ENCODE peak calls at places on chromosomes 13 and 19, in four cellular contexts. One of them, this sample, is unnamed. For H3K9me3, the result is how much of the 10 kb centered on the place peaks cover.

GRCh38 chr19:55099557-55100506 is 17.6 kb downstream of the PPP1R12C start:
- DNase-seq in IMR-90: no peak
- DNase-seq in transverse colon: no peak
- DNase-seq in A549: no peak
- DNase-seq in this sample: no peak

GRCh38 chr13:24905242-24905641 is 141.3 kb downstream of the RNF17 start:
- DNase-seq in transverse colon: no peak
- DNase-seq in IMR-90: peak
- DNase-seq in A549: no peak
- DNase-seq in this sample: no peak

GRCh38 chr13:20177049-20177831 is 15.5 kb downstream of the GJB2 start:
- DNase-seq in A549: no peak
- DNase-seq in transverse colon: no peak
- DNase-seq in IMR-90: no peak
- DNase-seq in this sample: no peak

GRCh38 chr13:91302070-91302469 is 45.4 kb upstream of the MIR17HG start:
- DNase-seq in transverse colon: no peak
- DNase-seq in IMR-90: no peak
- DNase-seq in A549: no peak
- DNase-seq in this sample: no peak

GRCh38 chr19:55080915-55081772 is 5.5 kb downstream of the EPS8L1 start:
- DNase-seq in A549: peak
- DNase-seq in transverse colon: peak
- DNase-seq in IMR-90: peak
- DNase-seq in this sample: no peak

GRCh38 chr13:24670927-24671326 is 9.3 kb upstream of the ATP12A start:
- DNase-seq in IMR-90: no peak
- DNase-seq in A549: peak
- DNase-seq in transverse colon: no peak
- DNase-seq in this sample: no peak

GRCh38 chr13:23541221-23541620 is 29.0 kb upstream of the TNFRSF19 start:
- DNase-seq in A549: no peak
- DNase-seq in IMR-90: peak
- DNase-seq in transverse colon: no peak
- DNase-seq in this sample: no peak

GRCh38 chr13:59016250-59016649 is 1147.5 kb downstream of the DIAPH3 start:
- DNase-seq in IMR-90: no peak
- DNase-seq in transverse colon: no peak
- DNase-seq in A549: no peak
- DNase-seq in this sample: no peak

GRCh38 chr13:44934724-44935123 is 54.5 kb downstream of the NUFIP1 start:
- DNase-seq in A549: no peak
- DNase-seq in transverse colon: no peak
- DNase-seq in IMR-90: peak
- DNase-seq in this sample: no peak

GRCh38 chr13:25242956-25243355 is 44.3 kb downstream of the MTMR6 start:
- DNase-seq in IMR-90: no peak
- DNase-seq in A549: no peak
- DNase-seq in transverse colon: no peak
- DNase-seq in this sample: no peak

GRCh38 chr19:40366697-40367561 is 18.4 kb downstream of the PLD3 start:
- DNase-seq in IMR-90: peak
- DNase-seq in transverse colon: no peak
- DNase-seq in A549: peak
- DNase-seq in this sample: no peak

GRCh38 chr13:41606646-41607045 is 149.3 kb downstream of the RGCC start:
- DNase-seq in transverse colon: no peak
- DNase-seq in A549: no peak
- DNase-seq in IMR-90: no peak
- DNase-seq in this sample: no peak

GRCh38 chr13:69796256-69796655 is 311.4 kb upstream of the ATXN8OS start:
- DNase-seq in A549: no peak
- DNase-seq in IMR-90: no peak
- DNase-seq in transverse colon: no peak
- DNase-seq in this sample: no peak

GRCh38 chr13:36709136-36709895 is 35.5 kb downstream of the SERTM1 start:
- DNase-seq in IMR-90: no peak
- DNase-seq in A549: no peak
- DNase-seq in transverse colon: no peak
- DNase-seq in this sample: no peak

GRCh38 chr19:55675661-55676354 is 782 bp downstream of the EPN1 start:
- DNase-seq in transverse colon: no peak
- DNase-seq in A549: no peak
- DNase-seq in IMR-90: no peak
- DNase-seq in this sample: no peak

GRCh38 chr13:79910869-79911540 is 429.9 kb downstream of the SPRY2 start:
- DNase-seq in transverse colon: no peak
- DNase-seq in IMR-90: no peak
- DNase-seq in A549: no peak
- DNase-seq in this sample: no peak

GRCh38 chr13:59666504-59666903 is 497.2 kb downstream of the DIAPH3 start:
- DNase-seq in A549: no peak
- DNase-seq in transverse colon: no peak
- DNase-seq in IMR-90: peak
- DNase-seq in this sample: no peak

GRCh38 chr13:107466326-107466725 is 749.0 kb downstream of the LIG4 start:
- DNase-seq in transverse colon: no peak
- DNase-seq in A549: no peak
- DNase-seq in IMR-90: peak
- DNase-seq in this sample: no peak

GRCh38 chr13:40271511-40271910 is 394.9 kb downstream of the FOXO1 start:
- DNase-seq in IMR-90: no peak
- DNase-seq in A549: no peak
- DNase-seq in transverse colon: peak
- DNase-seq in this sample: no peak
- H3K4me3 ChIP-seq in IMR-90: no peak
- H3K4me3 ChIP-seq in A549: no peak
- H3K4me3 ChIP-seq in transverse colon: no peak
- H3K4me3 ChIP-seq in this sample: no peak

GRCh38 chr19:3374369-3375112 is 8.2 kb downstream of the NFIC start:
- DNase-seq in transverse colon: no peak
- DNase-seq in A549: no peak
- DNase-seq in IMR-90: no peak
- DNase-seq in this sample: peak

GRCh38 chr19:3372413-3372812 is 6.0 kb downstream of the NFIC start:
- DNase-seq in transverse colon: no peak
- DNase-seq in A549: no peak
- DNase-seq in IMR-90: no peak
- DNase-seq in this sample: peak

GRCh38 chr19:3378352-3379146 is 12.2 kb downstream of the NFIC start:
- DNase-seq in A549: no peak
- DNase-seq in transverse colon: no peak
- DNase-seq in IMR-90: no peak
- DNase-seq in this sample: peak

GRCh38 chr19:3373971-3374368 is 7.6 kb downstream of the NFIC start:
- DNase-seq in A549: no peak
- DNase-seq in transverse colon: no peak
- DNase-seq in IMR-90: no peak
- DNase-seq in this sample: peak

GRCh38 chr19:3375221-3376088 is 9.1 kb downstream of the NFIC start:
- DNase-seq in A549: no peak
- DNase-seq in transverse colon: peak
- DNase-seq in IMR-90: peak
- DNase-seq in this sample: peak
- TF ChIP-seq POLR2A in A549: no peak
- TF ChIP-seq POLR2A in transverse colon: no peak
- TF ChIP-seq POLR2A in IMR-90: no peak
- TF ChIP-seq POLR2A in this sample: no peak

DNA sequence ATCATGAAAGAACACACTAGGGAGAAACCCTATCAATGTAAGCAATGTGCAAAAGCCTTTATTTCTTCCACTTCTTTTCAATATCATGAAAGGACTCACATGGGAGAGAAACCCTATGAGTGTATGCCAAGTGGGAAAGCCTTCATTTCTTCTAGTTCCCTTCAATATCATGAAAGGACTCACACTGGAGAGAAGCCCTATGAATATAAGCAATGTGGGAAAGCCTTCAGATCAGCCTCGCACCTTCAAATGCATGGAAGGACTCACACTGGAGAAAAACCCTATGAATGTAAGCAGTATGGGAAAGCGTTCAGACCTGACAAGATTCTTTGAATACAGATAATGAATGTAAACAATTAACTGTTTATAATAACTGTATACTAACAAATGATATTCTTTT is 15.0 kb upstream of the ZNF439 start:
- DNase-seq in A549: no peak
- DNase-seq in transverse colon: no peak
- DNase-seq in IMR-90: no peak
- DNase-seq in this sample: no peak
- H3K9me3 ChIP-seq in A549: under half
- H3K9me3 ChIP-seq in transverse colon: half or more
- H3K9me3 ChIP-seq in IMR-90: under half
- H3K9me3 ChIP-seq in this sample: under half

GRCh38 chr13:50379584-50379983 is 364.3 kb downstream of the KCNRG start:
- DNase-seq in transverse colon: no peak
- DNase-seq in IMR-90: no peak
- DNase-seq in A549: no peak
- DNase-seq in this sample: no peak

GRCh38 chr13:50375792-50376191 is 360.5 kb downstream of the KCNRG start:
- DNase-seq in A549: no peak
- DNase-seq in IMR-90: peak
- DNase-seq in transverse colon: no peak
- DNase-seq in this sample: no peak

GRCh38 chr13:50378513-50378970 is 363.3 kb downstream of the KCNRG start:
- DNase-seq in IMR-90: no peak
- DNase-seq in transverse colon: no peak
- DNase-seq in A549: no peak
- DNase-seq in this sample: no peak

GRCh38 chr13:50376895-50377575 is 361.8 kb downstream of the KCNRG start:
- DNase-seq in transverse colon: no peak
- DNase-seq in A549: no peak
- DNase-seq in IMR-90: no peak
- DNase-seq in this sample: no peak

DNA sequence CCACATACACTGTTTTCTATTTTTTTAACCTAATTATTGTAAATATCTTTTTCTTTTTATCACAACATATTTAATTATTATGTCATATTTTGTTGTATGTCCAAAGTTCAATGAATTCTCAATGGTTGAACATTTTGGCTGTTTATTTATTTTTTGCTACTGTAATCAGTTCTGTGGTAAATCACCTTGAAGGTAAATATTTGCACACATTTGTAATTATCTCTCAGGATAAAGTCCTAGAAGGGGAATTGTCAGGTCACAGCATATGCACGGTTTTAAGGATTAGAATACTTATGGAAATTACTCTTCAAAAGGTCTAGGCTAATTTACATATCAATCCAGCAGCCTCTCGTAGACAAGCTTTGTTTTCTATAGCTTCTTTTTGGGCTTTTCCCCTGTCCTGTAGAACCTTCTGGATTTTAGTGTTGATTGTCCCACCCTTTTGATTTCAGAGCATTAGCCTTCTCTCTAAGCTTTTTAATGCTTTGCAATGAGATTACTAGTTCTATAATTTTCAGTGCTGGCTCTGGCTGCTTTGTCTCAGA is 362.6 kb downstream of the KCNRG start:
- DNase-seq in transverse colon: no peak
- DNase-seq in A549: no peak
- DNase-seq in IMR-90: no peak
- DNase-seq in this sample: no peak
- H3K4me3 ChIP-seq in transverse colon: no peak
- H3K4me3 ChIP-seq in A549: no peak
- H3K4me3 ChIP-seq in IMR-90: no peak
- H3K4me3 ChIP-seq in this sample: no peak

GRCh38 chr19:19900574-19901444 is at the start of gene ZNF93:
- DNase-seq in IMR-90: peak
- DNase-seq in transverse colon: peak
- DNase-seq in A549: no peak
- DNase-seq in this sample: peak
- TF ChIP-seq POLR2A in IMR-90: peak
- TF ChIP-seq POLR2A in transverse colon: peak
- TF ChIP-seq POLR2A in A549: no peak
- TF ChIP-seq POLR2A in this sample: peak

GRCh38 chr19:29529646-29530548 is 4.1 kb downstream of the VSTM2B start:
- DNase-seq in transverse colon: no peak
- DNase-seq in A549: no peak
- DNase-seq in IMR-90: no peak
- DNase-seq in this sample: no peak
- H3K9me3 ChIP-seq in transverse colon: under half
- H3K9me3 ChIP-seq in A549: under half
- H3K9me3 ChIP-seq in IMR-90: under half
- H3K9me3 ChIP-seq in this sample: under half